ENCODE peak calls at places on chromosomes 1 and 21, in six cellular contexts. K, M, H, E, Z and Y are unnamed samples.

GRCh38 chr1:78292361-78292760 is 198.4 kb upstream of the PTGFR start:
- DNase-seq in K (no peak), M (no peak), H (peak), E (no peak), Z (no peak), Y (no peak)

GRCh38 chr21:46065215-46065992 is 32.5 kb upstream of the COL6A2 start:
- DNase-seq in K (no peak), M (peak), H (peak), E (no peak), Z (peak), Y (no peak)

GRCh38 chr1:176847052-176847451 is 317.5 kb downstream of the ASTN1 start:
- DNase-seq in K (no peak), M (peak), H (no peak), E (no peak), Z (no peak), Y (no peak)

GRCh38 chr1:41495171-41495948 is 10.9 kb upstream of the EDN2 start:
- DNase-seq in K (peak), M (no peak), H (peak), E (no peak), Z (no peak), Y (no peak)

GRCh38 chr1:100847481-100847880 is 47.2 kb downstream of the EXTL2 start:
- DNase-seq in K (no peak), M (no peak), H (peak), E (no peak), Z (no peak), Y (no peak)

GRCh38 chr1:11952455-11953109 is 18.1 kb downstream of the PLOD1 start:
- DNase-seq in K (no peak), M (peak), H (no peak), E (no peak), Z (no peak), Y (no peak)

GRCh38 chr1:78225153-78225552 is 179.4 kb downstream of the GIPC2 start:
- DNase-seq in K (no peak), M (no peak), H (no peak), E (no peak), Z (no peak), Y (no peak)

GRCh38 chr1:220990417-220991337 is 111.4 kb downstream of the HLX start:
- DNase-seq in K (no peak), M (no peak), H (peak), E (no peak), Z (no peak), Y (no peak)

GRCh38 chr1:65235867-65236805 is 73.2 kb upstream of the DNAJC6 start:
- DNase-seq in K (peak), M (no peak), H (peak), E (no peak), Z (no peak), Y (no peak)

GRCh38 chr1:55472784-55473183 is 257.6 kb upstream of the USP24 start:
- DNase-seq in K (no peak), M (no peak), H (peak), E (no peak), Z (no peak), Y (no peak)

GRCh38 chr1:241734533-241734932 is 82.5 kb downstream of the WDR64 start:
- DNase-seq in K (no peak), M (no peak), H (no peak), E (no peak), Z (no peak), Y (no peak)

GRCh38 chr1:84254703-84255238 is 46.7 kb upstream of the SAMD13 start:
- DNase-seq in K (no peak), M (no peak), H (no peak), E (no peak), Z (no peak), Y (no peak)

GRCh38 chr1:157739229-157739901 is 37.6 kb downstream of the FCRL2 start:
- DNase-seq in K (no peak), M (no peak), H (no peak), E (no peak), Z (no peak), Y (no peak)

GRCh38 chr1:241202321-241202845 is 154.6 kb downstream of the RGS7 start:
- DNase-seq in K (peak), M (no peak), H (no peak), E (no peak), Z (no peak), Y (no peak)

GRCh38 chr1:180610556-180611015 is 21.2 kb upstream of the XPR1 start:
- DNase-seq in K (no peak), M (no peak), H (no peak), E (no peak), Z (no peak), Y (no peak)

GRCh38 chr21:42084079-42084478 is 13.0 kb downstream of the UMODL1 start:
- DNase-seq in K (no peak), M (no peak), H (no peak), E (no peak), Z (no peak), Y (no peak)

GRCh38 chr1:189859385-189859977 is 618.2 kb downstream of the BRINP3 start:
- DNase-seq in K (no peak), M (no peak), H (peak), E (peak), Z (peak), Y (peak)

GRCh38 chr1:48462716-48463285 is 9.2 kb downstream of the SPATA6 start:
- DNase-seq in K (no peak), M (no peak), H (no peak), E (no peak), Z (no peak), Y (no peak)

GRCh38 chr1:45804671-45804973 is 1.2 kb downstream of the MAST2 start:
- DNase-seq in K (no peak), M (no peak), H (no peak), E (peak), Z (no peak), Y (no peak)

GRCh38 chr1:93611656-93612055 is 70.0 kb downstream of the BCAR3 start:
- DNase-seq in K (no peak), M (no peak), H (no peak), E (no peak), Z (no peak), Y (no peak)

GRCh38 chr1:93612510-93612909 is 69.1 kb downstream of the BCAR3 start:
- DNase-seq in K (no peak), M (no peak), H (no peak), E (no peak), Z (no peak), Y (no peak)

GRCh38 chr1:93614550-93615200 is 67.0 kb downstream of the BCAR3 start:
- DNase-seq in K (no peak), M (no peak), H (no peak), E (no peak), Z (no peak), Y (no peak)

GRCh38 chr1:93615201-93616150 is 66.2 kb downstream of the BCAR3 start:
- DNase-seq in K (no peak), M (no peak), H (peak), E (peak), Z (peak), Y (peak)

GRCh38 chr1:93613895-93614294 is 67.7 kb downstream of the BCAR3 start:
- DNase-seq in K (peak), M (peak), H (peak), E (no peak), Z (no peak), Y (no peak)
- TF ChIP-seq CTCF in K (no peak), M (no peak), H (no peak), E (no peak), Z (no peak), Y (no peak)

DNA sequence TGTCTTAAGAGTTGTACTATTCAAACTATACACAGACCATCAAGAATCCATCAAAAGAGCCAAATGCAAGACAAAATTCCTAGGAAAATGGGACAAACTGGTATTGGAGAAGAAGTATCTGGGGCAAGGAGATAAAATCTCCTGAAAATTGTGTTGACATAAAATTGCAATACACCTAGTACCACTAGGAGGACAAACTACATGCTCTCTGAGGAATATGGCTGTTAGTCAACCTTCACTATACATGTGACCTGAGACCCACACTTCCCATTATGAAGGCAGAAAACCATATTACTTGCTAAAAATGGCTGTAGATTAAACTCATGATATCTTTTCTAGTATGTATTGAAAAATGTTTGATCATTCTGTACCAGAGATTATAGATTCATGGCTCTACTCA is 30.0 kb downstream of the IRF2BP2 start:
- DNase-seq in K (no peak), M (no peak), H (peak), E (peak), Z (peak), Y (peak)
- TF ChIP-seq CTCF in K (peak), M (no peak), H (peak), E (peak), Z (no peak), Y (no peak)

DNA sequence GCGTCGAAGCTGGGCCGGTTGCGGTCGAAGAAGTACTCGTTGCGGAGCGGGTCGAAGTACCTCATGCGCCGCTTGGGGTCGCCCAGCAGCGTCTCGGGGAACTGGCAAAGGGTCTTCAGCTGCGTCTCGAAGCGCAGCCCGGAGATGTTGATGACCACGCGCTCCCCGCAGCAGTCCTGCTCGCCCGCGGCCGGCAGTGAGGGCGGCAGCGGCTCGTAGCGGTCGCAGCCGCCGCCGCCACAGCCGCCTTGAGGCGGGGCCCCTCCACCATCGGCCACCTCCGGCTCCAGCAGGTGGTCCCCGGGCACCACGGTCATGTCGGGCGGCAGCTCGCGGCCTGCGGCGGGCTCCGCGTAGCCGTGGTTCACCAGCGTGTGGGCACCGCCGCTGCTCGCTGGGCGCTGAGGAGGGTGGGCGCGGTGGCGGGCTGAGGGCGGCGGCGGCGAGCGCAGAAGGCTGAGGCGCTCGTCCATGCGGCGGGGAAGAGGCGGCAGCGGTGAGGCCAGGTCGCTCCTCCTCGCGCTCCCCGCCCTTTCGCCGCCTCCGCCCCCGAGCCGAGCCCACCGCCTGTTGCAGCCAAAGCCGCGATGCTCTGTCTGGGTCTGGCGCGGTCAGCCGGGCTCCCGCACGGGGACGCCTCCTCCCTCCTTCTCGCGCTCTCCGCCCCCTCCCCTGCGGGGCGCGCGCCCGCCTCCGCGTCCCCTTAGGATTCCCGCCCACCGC is at the start of gene KCNA3:
- DNase-seq in K (peak), M (peak), H (no peak), E (peak), Z (peak), Y (peak)
- TF ChIP-seq CTCF in K (no peak), M (no peak), H (no peak), E (no peak), Z (no peak), Y (no peak)

GRCh38 chr1:26531651-26532131 is 2.1 kb downstream of the RPS6KA1 start:
- DNase-seq in K (no peak), M (no peak), H (no peak), E (no peak), Z (peak), Y (no peak)

GRCh38 chr1:26530540-26530897 is 958 bp downstream of the RPS6KA1 start:
- DNase-seq in K (no peak), M (no peak), H (no peak), E (no peak), Z (peak), Y (no peak)

GRCh38 chr1:26529655-26530539 is at the start of gene RPS6KA1:
- DNase-seq in K (peak), M (peak), H (peak), E (peak), Z (peak), Y (peak)

GRCh38 chr1:26529405-26529654 is 231 bp upstream of the RPS6KA1 start:
- DNase-seq in K (no peak), M (no peak), H (no peak), E (no peak), Z (no peak), Y (no peak)

DNA sequence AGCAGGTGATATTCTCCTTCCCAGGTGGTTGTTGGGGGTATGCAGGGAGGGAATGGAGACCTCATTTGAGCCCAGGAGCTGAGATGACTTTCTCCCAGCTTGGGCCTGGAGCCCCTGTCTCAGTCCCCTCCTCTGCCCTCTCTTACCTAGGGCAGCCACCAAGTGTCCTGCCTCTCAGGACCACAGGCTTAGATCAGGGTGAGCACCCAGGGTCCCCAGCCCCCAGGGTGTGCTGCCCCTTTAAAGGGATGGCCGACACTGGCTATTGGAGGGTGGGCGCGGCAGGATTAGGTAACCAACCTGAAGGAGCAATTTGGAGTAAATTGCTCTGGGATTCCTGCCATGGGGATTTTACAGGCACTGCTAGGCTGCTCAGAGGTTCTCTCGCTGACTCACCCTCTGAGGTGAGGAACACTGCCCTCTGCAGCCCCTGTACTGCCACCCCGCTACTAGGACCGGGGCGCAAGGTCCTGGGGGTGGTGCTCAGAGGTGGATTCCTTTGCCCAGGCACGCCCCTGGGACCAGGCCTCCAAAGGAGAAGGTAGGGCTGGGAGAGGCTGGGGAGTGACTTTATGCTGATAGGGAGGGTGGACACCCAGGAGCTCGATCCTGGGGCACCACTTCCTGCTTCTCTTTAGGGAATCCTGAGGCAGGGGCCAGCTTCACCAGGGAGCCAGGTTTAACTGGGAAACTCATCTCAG is 1.5 kb downstream of the RPS6KA1 start:
- DNase-seq in K (peak), M (no peak), H (peak), E (peak), Z (peak), Y (peak)
- TF ChIP-seq CTCF in K (peak), M (no peak), H (peak), E (peak), Z (peak), Y (peak)

GRCh38 chr1:161159087-161159914 is at the start of gene USP21:
- DNase-seq in K (peak), M (peak), H (peak), E (peak), Z (peak), Y (peak)
- TF ChIP-seq CTCF in K (peak), M (no peak), H (peak), E (no peak), Z (no peak), Y (no peak)

GRCh38 chr1:32818804-32819541 is 1.5 kb downstream of the S100PBP start:
- DNase-seq in K (peak), M (no peak), H (no peak), E (peak), Z (peak), Y (peak)

GRCh38 chr1:32817815-32818786 is 648 bp downstream of the S100PBP start:
- DNase-seq in K (peak), M (peak), H (peak), E (no peak), Z (no peak), Y (no peak)

GRCh38 chr1:32817159-32817814 is at the start of the genes S100PBP and YARS1:
- DNase-seq in K (peak), M (peak), H (peak), E (peak), Z (peak), Y (peak)

GRCh38 chr1:32813941-32814739 is 3.0 kb downstream of the YARS1 start:
- DNase-seq in K (no peak), M (no peak), H (peak), E (no peak), Z (no peak), Y (no peak)

GRCh38 chr1:32816676-32817158 is 441 bp downstream of the YARS1 start:
- DNase-seq in K (peak), M (no peak), H (peak), E (no peak), Z (no peak), Y (peak)
- TF ChIP-seq CTCF in K (no peak), M (no peak), H (no peak), E (no peak), Z (no peak), Y (no peak)

GRCh38 chr1:175338447-175339135 is 146.0 kb upstream of the KIAA0040 start:
- DNase-seq in K (peak), M (no peak), H (no peak), E (peak), Z (peak), Y (peak)
- TF ChIP-seq CTCF in K (peak), M (peak), H (peak), E (peak), Z (peak), Y (peak)

GRCh38 chr1:198084509-198084908 is 72.3 kb upstream of the NEK7 start:
- DNase-seq in K (no peak), M (no peak), H (no peak), E (no peak), Z (no peak), Y (no peak)
- TF ChIP-seq CTCF in K (no peak), M (no peak), H (no peak), E (no peak), Z (no peak), Y (no peak)

DNA sequence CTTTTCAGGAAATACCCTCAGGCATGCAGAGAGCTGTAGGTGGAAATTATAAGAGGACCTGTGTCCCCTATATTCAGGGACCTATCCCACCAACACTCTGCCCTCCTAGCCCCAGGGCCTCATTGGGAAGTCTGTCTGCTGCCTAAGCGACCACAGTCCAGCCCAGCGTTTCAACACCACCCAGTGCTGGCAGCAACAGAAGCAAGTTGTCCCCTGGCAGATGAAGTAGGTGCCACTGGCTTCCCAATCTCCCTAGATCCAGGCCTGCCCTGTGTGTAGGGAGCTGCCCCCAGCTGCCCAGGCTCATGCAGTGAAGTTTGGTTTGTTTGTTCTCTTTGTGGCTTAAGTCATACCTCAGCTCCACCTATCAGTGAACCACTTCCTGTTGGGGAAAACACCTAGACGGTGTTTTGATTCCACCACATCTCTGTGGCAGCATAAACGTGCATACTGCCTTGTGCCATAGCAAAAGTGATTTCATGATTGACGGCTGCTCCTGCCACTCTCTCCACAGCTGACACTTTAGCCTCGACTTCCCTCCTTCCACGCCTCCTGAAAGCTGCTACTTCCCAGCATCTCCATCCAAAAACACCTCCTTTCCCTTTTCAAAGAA is 8.1 kb upstream of the LEFTY1 start:
- DNase-seq in K (no peak), M (no peak), H (no peak), E (peak), Z (peak), Y (peak)
- TF ChIP-seq CTCF in K (no peak), M (no peak), H (no peak), E (no peak), Z (no peak), Y (no peak)